ENCODE peak calls at places on chromosomes 12 and 14, in four cellular contexts. V is sigmoid colon; I is stimulated activated CD4-positive, alpha-beta T cell treated with anti-CD3 and anti-CD28 coated beads, Interleukin-4, amount 100 ng/mL, for 24 hours; R is DMS53. W is an unnamed sample.

GRCh38 chr14:93023039-93023438 is 92.7 kb downstream of the ITPK1 start:
- DNase-seq in V (no peak), I (no peak), R (peak; percentile 34), W (no peak)

GRCh38 chr12:113358381-113359132 is at the start of gene PLBD2:
- DNase-seq in V (peak; percentile 97), I (peak; percentile 94), R (peak; percentile 98), W (peak; percentile 97)

GRCh38 chr14:72699852-72700257 is 194.0 kb downstream of the DPF3 start:
- DNase-seq in V (peak; percentile 71), I (no peak), R (no peak), W (no peak)

GRCh38 chr12:123150273-123150803 is 552 bp downstream of the PITPNM2 start:
- DNase-seq in V (peak; percentile 77), I (peak; percentile 31), R (peak; percentile 73), W (peak; percentile 60)

GRCh38 chr14:83290447-83290846 is 1756.8 kb upstream of the SEL1L start:
- DNase-seq in V (no peak), I (no peak), R (no peak), W (no peak)

GRCh38 chr14:24726480-24726879 is 92.5 kb upstream of the GZMB start:
- DNase-seq in V (no peak), I (no peak), R (no peak), W (no peak)

GRCh38 chr14:22915886-22916521 is 2.9 kb downstream of the RBM23 start:
- DNase-seq in V (no peak), I (no peak), R (no peak), W (peak; percentile 62)

GRCh38 chr14:46147486-46147885 is 504.1 kb downstream of the RPL10L start:
- DNase-seq in V (no peak), I (no peak), R (no peak), W (no peak)

GRCh38 chr12:51391047-51391837 is at the start of gene GALNT6:
- DNase-seq in V (no peak), I (peak; percentile 68), R (peak; percentile 87), W (peak; percentile 65)

GRCh38 chr12:62785941-62786559 is 148.9 kb downstream of the PPM1H start:
- DNase-seq in V (peak; percentile 69), I (no peak), R (peak; percentile 83), W (peak; percentile 42)

GRCh38 chr14:89365071-89365801 is 51.8 kb downstream of the FOXN3 start:
- DNase-seq in V (no peak), I (peak; percentile 74), R (no peak), W (no peak)

GRCh38 chr14:54200726-54201125 is 196.1 kb upstream of the CDKN3 start:
- DNase-seq in V (no peak), I (no peak), R (no peak), W (no peak)

GRCh38 chr12:54352891-54353874 is 11.1 kb downstream of the GPR84 start:
- DNase-seq in V (peak; percentile 78), I (no peak), R (peak; percentile 87), W (peak; percentile 79)

GRCh38 chr12:69556383-69556782 is 28.9 kb upstream of the CCT2 start:
- DNase-seq in V (no peak), I (no peak), R (no peak), W (peak; percentile 31)

GRCh38 chr12:52226446-52226845 is 6.6 kb upstream of the KRT7 start:
- DNase-seq in V (no peak), I (no peak), R (no peak), W (no peak)

GRCh38 chr14:69269381-69269780 is 9.4 kb downstream of the GALNT16 start:
- DNase-seq in V (no peak), I (no peak), R (no peak), W (no peak)

GRCh38 chr12:69087986-69088385 is 151.4 kb upstream of the CPSF6 start:
- DNase-seq in V (no peak), I (no peak), R (no peak), W (no peak)

GRCh38 chr12:65858831-65859230 is 34.5 kb downstream of the HMGA2 start:
- DNase-seq in V (no peak), I (no peak), R (no peak), W (no peak)

GRCh38 chr14:55430024-55430690 is 10.3 kb downstream of the TBPL2 start:
- DNase-seq in V (no peak), I (peak; percentile 68), R (peak; percentile 90), W (no peak)

GRCh38 chr12:51373222-51373621 is 18.0 kb downstream of the GALNT6 start:
- DNase-seq in V (no peak), I (no peak), R (no peak), W (no peak)

GRCh38 chr14:62409909-62410308 is 635.3 kb downstream of the KCNH5 start:
- DNase-seq in V (no peak), I (no peak), R (peak; percentile 31), W (no peak)

GRCh38 chr12:124939428-124940142 is 25.1 kb upstream of the UBC start:
- DNase-seq in V (peak; percentile 95), I (peak; percentile 91), R (no peak), W (peak; percentile 77)